ENCODE peak calls at places on chromosomes 11 and 22, in nine cellular contexts. E is neuronal stem cell; Q is CD8-positive, alpha-beta memory T cell; T is sigmoid colon; I is cardiac muscle cell; Z is right lobe of liver; J is adrenal gland; X is thoracic aorta; C is effector memory CD4-positive, alpha-beta T cell. B is an unnamed sample.

GRCh38 chr11:6613496-6613895 is 1.5 kb upstream of the TAF10 start:
- DNase-seq in E (no peak), Q (no peak), T (no peak), I (no peak), Z (no peak), J (no peak), X (no peak), C (no peak), B (no peak)

GRCh38 chr11:16897460-16898061 is 116.7 kb downstream of the PLEKHA7 start:
- DNase-seq in E (peak; percentile 76), Q (no peak), T (no peak), I (no peak), Z (no peak), J (no peak), X (no peak), C (no peak), B (no peak)

GRCh38 chr11:612201-612960 is 3.4 kb downstream of the IRF7 start:
- DNase-seq in E (no peak), Q (no peak), T (no peak), I (no peak), Z (peak; percentile 91), J (no peak), X (no peak), C (no peak), B (no peak)

GRCh38 chr11:70174846-70175764 is 28.0 kb upstream of the FADD start:
- DNase-seq in E (peak; percentile 24), Q (no peak), T (no peak), I (no peak), Z (no peak), J (no peak), X (no peak), C (no peak), B (no peak)

GRCh38 chr11:77503006-77503405 is 29.1 kb upstream of the PAK1 start:
- DNase-seq in E (no peak), Q (no peak), T (no peak), I (peak; percentile 26), Z (no peak), J (no peak), X (no peak), C (no peak), B (no peak)

GRCh38 chr11:110177057-110177397 is 83.8 kb downstream of the ZC3H12C start:
- DNase-seq in E (no peak), Q (no peak), T (no peak), I (no peak), Z (no peak), J (no peak), X (no peak), C (no peak), B (no peak)

GRCh38 chr11:134036484-134037092 is 32.3 kb upstream of the JAM3 start:
- DNase-seq in E (no peak), Q (no peak), T (no peak), I (no peak), Z (no peak), J (no peak), X (no peak), C (no peak), B (no peak)

GRCh38 chr22:22375586-22376351 is 131.2 kb downstream of the VPREB1 start:
- DNase-seq in E (no peak), Q (no peak), T (no peak), I (no peak), Z (no peak), J (no peak), X (no peak), C (no peak), B (no peak)

GRCh38 chr11:107576497-107577086 is 11.1 kb upstream of the ALKBH8 start:
- DNase-seq in E (peak; percentile 30), Q (peak; percentile 10), T (no peak), I (peak; percentile 52), Z (peak; percentile 56), J (peak; percentile 43), X (no peak), C (no peak), B (peak; percentile 86)

GRCh38 chr11:78244080-78244479 is 55.4 kb downstream of the USP35 start:
- DNase-seq in E (no peak), Q (no peak), T (no peak), I (no peak), Z (no peak), J (peak; percentile 34), X (no peak), C (no peak), B (no peak)

GRCh38 chr11:288328-289144 is at the start of gene PGGHG:
- DNase-seq in E (no peak), Q (peak; percentile 67), T (peak; percentile 87), I (peak; percentile 78), Z (peak; percentile 86), J (no peak), X (no peak), C (peak; percentile 37), B (peak; percentile 43)

GRCh38 chr11:124446926-124447325 is 1.4 kb upstream of the OR8B8 start:
- DNase-seq in E (no peak), Q (no peak), T (no peak), I (no peak), Z (no peak), J (no peak), X (no peak), C (no peak), B (no peak)

GRCh38 chr11:46639197-46639839 is 22.0 kb downstream of the ATG13 start:
- DNase-seq in E (no peak), Q (no peak), T (no peak), I (no peak), Z (no peak), J (no peak), X (no peak), C (no peak), B (no peak)

GRCh38 chr11:14374922-14375630 is 16.1 kb upstream of the RRAS2 start:
- DNase-seq in E (no peak), Q (no peak), T (no peak), I (no peak), Z (no peak), J (no peak), X (no peak), C (no peak), B (no peak)

GRCh38 chr11:120739780-120740179 is 228.2 kb downstream of the GRIK4 start:
- DNase-seq in E (no peak), Q (no peak), T (no peak), I (no peak), Z (peak; percentile 54), J (no peak), X (no peak), C (no peak), B (no peak)

DNA sequence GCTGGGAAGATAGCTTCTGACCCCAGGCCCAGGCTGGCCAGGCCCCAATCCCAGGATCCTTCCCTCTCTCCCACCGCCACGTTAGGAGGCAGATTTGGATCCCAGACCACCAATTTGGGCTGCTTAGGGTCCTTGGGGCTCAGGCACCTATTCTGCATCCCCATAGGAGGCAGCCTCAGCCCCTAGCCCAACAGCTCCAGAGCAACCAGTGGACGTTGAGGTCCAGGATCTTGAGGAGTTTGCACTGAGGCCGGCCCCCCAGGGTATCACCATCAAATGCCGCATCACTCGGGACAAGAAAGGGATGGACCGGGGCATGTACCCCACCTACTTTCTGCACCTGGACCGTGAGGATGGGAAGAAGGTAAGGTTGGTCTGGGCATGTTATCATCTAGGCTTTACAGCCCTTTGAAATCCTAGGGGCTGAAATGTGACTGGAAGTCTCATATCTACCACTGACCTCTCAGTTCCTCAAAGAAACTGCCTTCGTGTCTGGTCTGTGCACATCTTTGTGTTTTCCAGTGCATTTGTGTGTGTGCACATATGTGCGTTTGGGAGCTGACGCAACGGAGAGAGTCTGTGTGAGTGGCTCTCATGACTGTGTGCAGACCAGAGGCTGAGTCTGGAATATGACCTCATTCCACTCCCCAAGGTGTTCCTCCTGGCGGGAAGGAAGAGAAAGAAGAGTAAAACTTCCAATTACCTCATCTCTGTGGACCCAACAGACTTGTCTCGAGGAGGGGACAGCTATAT is 16.2 kb downstream of the TUB start:
- DNase-seq in E (no peak), Q (no peak), T (peak; percentile 39), I (no peak), Z (peak; percentile 28), J (no peak), X (no peak), C (no peak), B (no peak)
- H3K36me3 ChIP-seq in E (peaks cover 97% of the 10 kb centered on the region), Q (no peaks in the 10 kb centered on the region), T (peaks cover 17% of the 10 kb centered on the region), I (peaks cover 5% of the 10 kb centered on the region), Z (no peaks in the 10 kb centered on the region), J (peaks cover 24% of the 10 kb centered on the region), X (peaks cover 17% of the 10 kb centered on the region), C (no peaks in the 10 kb centered on the region), B (no peaks in the 10 kb centered on the region)

DNA sequence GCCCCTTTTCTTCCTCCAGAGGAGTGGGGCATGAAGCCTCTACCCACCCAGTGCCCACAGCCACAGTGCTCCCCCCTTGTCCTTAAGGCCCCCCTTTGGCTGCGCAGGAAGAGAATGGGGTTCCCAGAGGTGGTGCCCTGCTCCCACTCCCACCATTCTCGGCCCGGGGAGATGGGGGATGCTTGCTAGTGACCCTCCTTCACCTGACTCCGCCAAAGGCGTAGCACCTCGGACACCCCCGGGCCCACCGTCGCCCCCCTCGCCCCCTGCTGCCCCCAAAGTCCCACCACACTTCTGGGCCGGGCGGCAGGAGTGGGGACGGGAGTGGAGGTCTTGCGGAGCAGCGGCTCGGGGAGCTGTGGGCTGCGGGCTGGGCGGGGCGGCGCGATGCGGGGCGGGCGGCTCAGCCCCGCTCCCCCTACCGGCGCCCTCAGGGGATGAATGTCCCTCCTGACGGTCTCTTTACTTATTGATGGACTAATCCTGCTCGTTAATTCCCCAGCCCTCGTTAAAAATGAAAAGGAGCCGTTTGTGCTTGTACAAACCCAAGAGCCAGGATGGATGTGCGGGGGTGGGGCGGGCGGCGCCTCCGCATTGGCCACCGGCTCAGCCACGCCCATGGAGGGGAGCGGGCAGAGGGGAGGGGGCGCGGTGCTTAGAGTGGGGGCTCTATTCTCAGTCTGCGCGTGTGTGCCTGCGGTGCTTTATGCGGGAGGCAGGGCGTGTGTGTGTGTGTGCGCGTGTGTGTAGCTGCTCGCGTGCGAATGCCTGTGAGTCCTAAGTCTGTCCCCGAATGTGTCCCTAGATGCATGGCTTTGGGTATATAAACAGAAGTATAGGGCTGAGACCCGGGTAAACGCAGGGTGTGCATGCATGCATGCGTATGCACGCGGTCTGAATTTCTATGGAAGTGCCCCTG is 25.6 kb downstream of the SYT7 start:
- DNase-seq in E (peak; percentile 83), Q (no peak), T (no peak), I (peak; percentile 42), Z (no peak), J (no peak), X (no peak), C (no peak), B (no peak)
- H3K4me3 ChIP-seq in E (peak overlapping the region; percentile 69), Q (no peak overlapping the region), T (no peak overlapping the region), I (peak overlapping the region; percentile 17), Z (no peak overlapping the region), J (no peak overlapping the region), X (no peak overlapping the region), C (no peak overlapping the region), B (no peak overlapping the region)

GRCh38 chr11:64834031-64834722 is 10.3 kb downstream of the CDC42BPG start:
- DNase-seq in E (no peak), Q (no peak), T (no peak), I (no peak), Z (no peak), J (no peak), X (no peak), C (no peak), B (no peak)
- H3K36me3 ChIP-seq in E (no peaks in the 10 kb centered on the region), Q (no peaks in the 10 kb centered on the region), T (no peaks in the 10 kb centered on the region), I (no peaks in the 10 kb centered on the region), Z (no peaks in the 10 kb centered on the region), J (no peaks in the 10 kb centered on the region), X (no peaks in the 10 kb centered on the region), C (peaks cover 12% of the 10 kb centered on the region), B (no peaks in the 10 kb centered on the region)

DNA sequence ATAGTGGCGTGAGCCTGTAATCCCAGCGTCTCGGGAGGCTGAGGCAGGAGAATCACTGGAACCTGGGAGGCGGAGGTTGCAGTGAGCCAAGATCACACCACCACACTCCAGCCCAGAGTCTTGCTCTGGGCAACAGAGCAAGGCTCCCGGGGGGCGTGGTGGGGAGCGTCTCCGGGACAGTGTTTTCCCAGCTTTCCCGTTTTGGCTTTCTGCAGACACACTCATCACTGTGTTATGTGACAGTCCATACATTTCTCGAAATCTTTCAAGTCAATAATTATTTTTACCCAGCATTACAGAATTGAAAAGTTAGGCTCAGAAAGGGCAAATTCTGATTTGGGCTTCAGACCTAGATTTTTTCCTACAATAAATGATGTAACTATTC is 31.7 kb downstream of the NEAT1 start:
- DNase-seq in E (no peak), Q (no peak), T (peak; percentile 68), I (no peak), Z (peak; percentile 33), J (no peak), X (no peak), C (no peak), B (no peak)
- H3K4me3 ChIP-seq in E (no peak overlapping the region), Q (peak overlapping the region; percentile 49), T (peak overlapping the region; percentile 58), I (no peak overlapping the region), Z (no peak overlapping the region), J (no peak overlapping the region), X (peak overlapping the region; percentile 71), C (peak overlapping the region; percentile 66), B (peak overlapping the region; percentile 35)

B was measured in tibial nerve.